ENCODE peak calls at places on chromosomes 2 and 18, in five cellular contexts. T is mucosa of descending colon, D is lower lobe of right lung, O is foreskin fibroblast, I is HAP-1. L is an unnamed sample.

GRCh38 chr18:8947576-8947975 is 154.9 kb upstream of the NDUFV2 start:
- DNase-seq in O (no peak), T (no peak), I (no peak), D (no peak), L (no peak)

GRCh38 chr2:114119846-114120348 is 230.0 kb downstream of the ACTR3 start:
- DNase-seq in I (no peak), T (no peak), D (no peak), O (no peak), L (no peak)

GRCh38 chr2:152421521-152422367 is 86.8 kb downstream of the FMNL2 start:
- DNase-seq in T (no peak), I (no peak), D (no peak), O (peak), L (peak)

GRCh38 chr2:33441235-33441810 is 35.1 kb upstream of the RASGRP3 start:
- DNase-seq in T (no peak), I (peak), O (peak), D (no peak), L (peak)

GRCh38 chr2:220779918-220780317 is 792.2 kb downstream of the EPHA4 start:
- DNase-seq in T (no peak), D (no peak), O (peak), I (no peak), L (no peak)

GRCh38 chr2:172196768-172197322 is 94.1 kb upstream of the DLX2 start:
- DNase-seq in T (no peak), D (peak), I (no peak), O (peak), L (no peak)

GRCh38 chr2:234661146-234661545 is 164.3 kb upstream of the ARL4C start:
- DNase-seq in O (no peak), D (no peak), T (no peak), I (no peak), L (no peak)

GRCh38 chr2:119746836-119747235 is 12.9 kb upstream of the PTPN4 start:
- DNase-seq in O (no peak), T (no peak), I (no peak), D (no peak), L (no peak)

GRCh38 chr2:197300139-197300538 is 10.4 kb downstream of the ANKRD44 start:
- DNase-seq in D (no peak), I (no peak), T (no peak), O (no peak), L (no peak)

GRCh38 chr2:42876280-42876840 is 84.0 kb upstream of the HAAO start:
- DNase-seq in T (no peak), O (peak), D (no peak), I (no peak), L (no peak)

GRCh38 chr18:29874519-29875098 is 1167.9 kb downstream of the DSC3 start:
- DNase-seq in D (no peak), T (no peak), I (peak), O (no peak), L (no peak)

GRCh38 chr2:226475650-226476049 is 324.0 kb downstream of the IRS1 start:
- DNase-seq in D (no peak), T (no peak), I (no peak), O (peak), L (no peak)

GRCh38 chr2:232886176-232886575 is 16.1 kb downstream of the SNORC start:
- DNase-seq in T (no peak), D (no peak), O (no peak), I (no peak), L (no peak)

GRCh38 chr2:165868211-165868610 is 74.2 kb upstream of the GALNT3 start:
- DNase-seq in D (no peak), O (no peak), I (no peak), T (no peak), L (no peak)

GRCh38 chr18:49335677-49336076 is 124.8 kb downstream of the DYM start:
- DNase-seq in T (no peak), D (no peak), O (no peak), I (peak), L (no peak)

DNA sequence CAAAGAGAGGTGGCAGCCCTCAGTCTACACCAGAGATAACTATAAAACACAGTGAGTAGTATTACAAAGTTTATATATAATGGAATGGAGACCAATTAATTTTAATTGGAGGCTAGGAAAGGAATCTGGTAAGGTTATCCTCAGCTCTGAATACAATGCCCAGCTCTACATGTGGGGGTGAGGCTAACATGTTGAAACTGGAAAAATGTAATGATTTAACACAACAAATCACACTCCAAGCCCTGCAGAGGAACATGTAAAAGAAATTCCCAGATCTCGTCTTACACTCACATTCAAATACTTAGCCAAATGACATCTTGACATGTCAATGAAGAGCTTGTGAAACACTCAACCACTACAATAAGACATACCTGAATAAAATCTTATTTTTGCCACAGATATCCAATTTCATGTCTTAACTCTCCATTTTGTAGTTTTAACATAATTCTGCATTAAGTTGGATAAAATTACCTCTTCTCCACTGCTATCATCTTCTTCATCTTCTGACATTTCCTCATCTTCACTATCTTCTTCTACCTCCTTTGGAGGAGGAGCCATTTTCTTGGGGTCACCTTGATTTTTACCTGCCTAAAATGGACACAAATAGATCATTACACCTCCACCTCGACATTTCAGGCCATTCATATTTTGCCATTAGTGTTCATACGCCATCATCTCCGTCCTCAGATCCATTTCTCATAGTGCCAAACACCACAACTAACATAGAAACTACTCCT is 1.4 kb downstream of the NCL start:
- DNase-seq in I (no peak), D (no peak), T (no peak), O (no peak), L (no peak)
- H3K4me3 ChIP-seq in I (peak), D (peak), T (no peak), O (peak), L (peak)

GRCh38 chr2:46334389-46335345 is 37.5 kb downstream of the EPAS1 start:
- DNase-seq in O (peak), D (no peak), I (no peak), T (no peak), L (no peak)

GRCh38 chr2:46336560-46336959 is 39.4 kb downstream of the EPAS1 start:
- DNase-seq in T (no peak), I (no peak), O (peak), D (no peak), L (no peak)

GRCh38 chr2:46335404-46335965 is 38.3 kb downstream of the EPAS1 start:
- DNase-seq in I (no peak), D (peak), O (peak), T (peak), L (peak)

GRCh38 chr2:46337208-46337994 is 40.2 kb downstream of the EPAS1 start:
- DNase-seq in T (no peak), I (no peak), D (no peak), O (no peak), L (no peak)

GRCh38 chr2:46335966-46336436 is 38.8 kb downstream of the EPAS1 start:
- DNase-seq in I (no peak), O (no peak), D (peak), T (peak), L (peak)
- H3K4me3 ChIP-seq in I (no peak), O (peak), D (peak), T (no peak), L (peak)

GRCh38 chr2:98692090-98692991 is 38.6 kb downstream of the MGAT4A start:
- DNase-seq in I (no peak), O (no peak), D (no peak), T (no peak), L (no peak)
- H3K4me3 ChIP-seq in I (no peak), O (no peak), D (no peak), T (no peak), L (no peak)

GRCh38 chr2:3522851-3523481 is 3.6 kb upstream of the ADI1 start:
- DNase-seq in T (no peak), D (no peak), I (no peak), O (peak), L (peak)
- H3K4me3 ChIP-seq in T (no peak), D (peak), I (no peak), O (no peak), L (no peak)

DNA sequence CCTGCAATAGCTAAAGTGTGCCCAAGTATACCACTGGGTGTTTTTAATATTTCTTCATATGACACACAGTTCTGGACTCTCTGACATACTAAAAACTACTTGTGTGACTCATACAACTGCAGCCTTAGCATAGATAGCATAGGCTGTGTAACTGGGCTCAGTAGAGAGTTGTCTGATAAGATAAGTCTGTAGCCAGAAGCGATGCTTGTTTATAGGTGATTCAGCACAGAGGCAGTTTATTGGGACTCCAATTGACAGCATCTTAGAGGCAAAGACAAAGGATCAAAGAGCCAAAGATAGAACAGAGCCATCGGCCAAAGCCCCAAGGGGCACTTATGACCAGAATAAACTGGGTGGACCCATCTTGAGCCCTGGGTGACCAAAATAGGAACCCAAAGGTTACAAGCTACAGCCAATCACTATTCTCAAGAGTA is 42.3 kb downstream of the AAK1 start:
- DNase-seq in I (no peak), T (no peak), D (no peak), O (peak), L (no peak)
- H3K4me3 ChIP-seq in I (no peak), T (no peak), D (no peak), O (no peak), L (no peak)

GRCh38 chr2:109124982-109125594 is 3.9 kb upstream of the SH3RF3 start:
- DNase-seq in I (no peak), O (no peak), T (no peak), D (no peak), L (no peak)

GRCh38 chr2:109123586-109124201 is 5.3 kb upstream of the SH3RF3 start:
- DNase-seq in D (no peak), O (no peak), I (no peak), T (no peak), L (no peak)

GRCh38 chr2:109127556-109127955 is 1.4 kb upstream of the SH3RF3 start:
- DNase-seq in O (no peak), D (no peak), I (no peak), T (no peak), L (no peak)

GRCh38 chr2:109126501-109126860 is 2.5 kb upstream of the SH3RF3 start:
- DNase-seq in D (no peak), T (no peak), I (no peak), O (peak), L (no peak)

GRCh38 chr2:109125595-109126500 is 3.2 kb upstream of the SH3RF3 start:
- DNase-seq in O (peak), T (no peak), I (no peak), D (no peak), L (no peak)
- H3K4me3 ChIP-seq in O (no peak), T (no peak), I (no peak), D (no peak), L (no peak)

L was measured in transverse colon.